ENCODE peak calls at places on chromosome 20, in seven cellular contexts. S, Q, H, F, L, J and E are unnamed samples.

GRCh38 chr20:4835244-4836177 is 113.8 kb downstream of the PRND start:
- DNase-seq in Q (no peak), H (peak; percentile 84), L (no peak), S (no peak), F (peak; percentile 58), J (no peak), E (peak; percentile 70)

GRCh38 chr20:7195704-7196103 is 428.2 kb downstream of the BMP2 start:
- DNase-seq in J (no peak), L (no peak), Q (no peak), S (no peak), F (peak; percentile 13), H (no peak), E (peak; percentile 98)

GRCh38 chr20:53530440-53530839 is 63.2 kb downstream of the ZNF217 start:
- DNase-seq in F (no peak), H (no peak), S (no peak), Q (no peak), J (no peak), L (no peak), E (no peak)

GRCh38 chr20:51666126-51666525 is 102.1 kb downstream of the ATP9A start:
- DNase-seq in L (no peak), H (no peak), S (no peak), F (no peak), J (no peak), Q (no peak), E (no peak)

GRCh38 chr20:56158489-56158888 is 90.0 kb upstream of the MC3R start:
- DNase-seq in J (no peak), H (no peak), Q (no peak), S (no peak), L (no peak), F (no peak), E (no peak)

GRCh38 chr20:5170341-5170740 is 43.5 kb downstream of the CDS2 start:
- DNase-seq in Q (no peak), L (no peak), H (no peak), F (no peak), S (no peak), J (no peak), E (no peak)

GRCh38 chr20:59821788-59822187 is 111.6 kb downstream of the SYCP2 start:
- DNase-seq in H (peak; percentile 74), L (no peak), Q (no peak), S (no peak), J (no peak), F (no peak), E (no peak)

GRCh38 chr20:13913517-13913916 is 76.9 kb downstream of the SEL1L2 start:
- DNase-seq in L (no peak), S (no peak), J (no peak), Q (no peak), H (no peak), F (peak; percentile 21), E (no peak)

GRCh38 chr20:23640873-23641667 is 3.3 kb upstream of the CST3 start:
- DNase-seq in J (no peak), Q (no peak), H (no peak), S (no peak), F (no peak), L (no peak), E (no peak)
- TF ChIP-seq CTCF in J (no peak), Q (no peak), H (no peak), S (no peak), F (no peak), L (no peak), E (no peak)

DNA sequence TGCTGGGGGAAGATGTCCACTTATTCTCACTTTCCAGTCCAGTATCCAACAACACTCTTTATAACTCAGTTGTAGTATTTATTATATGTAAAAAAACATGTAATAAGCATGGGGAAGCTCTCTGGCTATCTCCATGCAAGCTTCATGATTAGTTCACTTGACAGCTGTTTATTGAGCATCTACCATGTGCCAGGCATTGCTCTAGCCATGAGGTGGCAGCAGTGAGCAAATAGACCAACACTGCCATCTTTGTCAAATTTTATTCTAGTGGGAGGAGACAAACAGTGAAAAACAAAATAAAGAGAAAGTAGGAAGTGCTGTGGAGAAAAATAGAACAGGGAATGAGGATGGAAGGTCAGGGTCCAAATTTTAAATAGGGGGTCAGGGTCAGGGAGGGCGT is 131.8 kb downstream of the CFAP61 start:
- DNase-seq in S (no peak), L (no peak), J (no peak), F (peak; percentile 0), Q (no peak), H (no peak), E (no peak)
- TF ChIP-seq CTCF in S (peak; percentile 21), L (no peak), J (no peak), F (peak; percentile 49), Q (peak; percentile 18), H (no peak), E (peak; percentile 15)

GRCh38 chr20:45229264-45230056 is 8.3 kb downstream of the SEMG2 start:
- DNase-seq in Q (peak; percentile 29), F (no peak), J (peak; percentile 17), H (no peak), L (peak; percentile 58), S (peak; percentile 60), E (no peak)
- TF ChIP-seq CTCF in Q (peak; percentile 33), F (peak; percentile 37), J (peak; percentile 54), H (no peak), L (no peak), S (peak; percentile 85), E (peak; percentile 34)

DNA sequence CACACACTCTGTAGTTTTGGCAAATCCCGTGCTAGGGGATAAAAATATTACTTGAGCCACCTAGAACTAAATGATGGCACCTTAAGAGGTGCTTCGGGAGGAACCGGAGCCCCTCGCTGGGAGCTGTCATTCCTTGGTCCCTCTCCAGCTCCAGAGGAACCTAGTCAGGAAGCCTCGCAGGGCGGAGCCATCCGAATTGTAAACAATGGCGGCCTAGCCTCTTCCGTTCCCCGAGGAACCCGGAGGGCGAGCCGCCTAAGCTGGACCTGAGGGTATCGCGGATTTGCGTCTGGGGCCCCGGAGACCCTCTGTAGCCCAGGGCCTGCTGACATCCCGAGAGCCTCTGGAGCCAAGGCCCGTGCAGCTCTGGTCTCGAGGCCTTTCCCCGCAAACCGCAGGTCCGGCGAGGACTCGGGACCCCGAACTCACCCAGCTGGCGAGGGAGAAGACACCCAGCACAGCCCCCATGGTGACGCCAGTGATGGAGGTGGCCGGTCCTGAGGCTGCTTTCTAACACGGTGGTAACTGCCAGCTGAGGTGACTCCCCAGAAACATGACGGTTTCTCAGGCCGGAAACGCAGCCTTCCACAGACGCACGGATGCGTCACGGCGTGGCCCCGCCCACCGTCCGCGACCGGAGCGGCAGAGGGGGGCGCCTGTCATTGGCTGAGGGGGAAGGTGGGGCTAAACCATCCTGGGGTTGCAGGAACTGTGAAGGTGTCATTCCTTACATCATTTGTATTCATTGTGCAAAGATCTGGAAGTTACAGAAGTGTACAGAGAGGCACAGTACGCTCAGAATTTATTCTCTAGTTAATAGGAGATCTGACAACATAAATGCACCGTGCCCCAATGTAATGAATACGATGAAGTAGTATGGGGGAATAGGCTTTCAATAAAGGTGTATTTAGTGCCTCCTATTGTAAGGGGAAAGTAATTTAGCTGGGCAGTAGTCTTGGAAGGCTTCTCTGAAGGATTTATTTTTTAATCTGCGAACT is at the start of gene SERINC3:
- DNase-seq in F (peak; percentile 93), H (peak; percentile 99), Q (peak; percentile 99), L (peak; percentile 97), J (peak; percentile 96), S (peak; percentile 78), E (peak; percentile 87)
- TF ChIP-seq CTCF in F (peak; percentile 22), H (no peak), Q (no peak), L (no peak), J (no peak), S (peak; percentile 20), E (peak; percentile 17)